ENCODE peak calls at places on chromosomes 6 and 20, in six cellular contexts. P is occipital lobe, C is type B pancreatic cell, E is GM12865, F is NCI-H460, R is progenitor cell of endocrine pancreas. V is an unnamed sample.

GRCh38 chr6:118611334-118611733 is 40.1 kb downstream of the CEP85L start:
- DNase-seq in P (no peak), C (no peak), E (no peak), F (no peak), R (no peak), V (no peak)

GRCh38 chr20:2751868-2752630 is 48.4 kb downstream of the CPXM1 start:
- DNase-seq in P (no peak), C (no peak), E (no peak), F (peak), R (no peak), V (no peak)

GRCh38 chr6:107493158-107494057 is 3.5 kb downstream of the SOBP start:
- DNase-seq in P (no peak), C (no peak), E (no peak), F (no peak), R (peak), V (no peak)

GRCh38 chr6:125357515-125358256 is 55.9 kb upstream of the HDDC2 start:
- DNase-seq in P (peak), C (no peak), E (peak), F (no peak), R (no peak), V (no peak)

GRCh38 chr20:4560667-4561066 is 161.0 kb upstream of the PRND start:
- DNase-seq in P (no peak), C (no peak), E (no peak), F (no peak), R (no peak), V (no peak)

GRCh38 chr20:707711-708110 is 32.1 kb upstream of the SCRT2 start:
- DNase-seq in P (no peak), C (no peak), E (no peak), F (no peak), R (no peak), V (no peak)

GRCh38 chr20:63833776-63834544 is 2.9 kb upstream of the ZBTB46 start:
- DNase-seq in P (no peak), C (no peak), E (no peak), F (no peak), R (no peak), V (no peak)

GRCh38 chr6:25418463-25419052 is 139.4 kb downstream of the CARMIL1 start:
- DNase-seq in P (no peak), C (no peak), E (no peak), F (no peak), R (no peak), V (no peak)

GRCh38 chr6:137610702-137611101 is 116.5 kb upstream of the OLIG3 start:
- DNase-seq in P (no peak), C (no peak), E (no peak), F (no peak), R (no peak), V (no peak)

GRCh38 chr6:167140589-167141474 is 16.9 kb downstream of the GPR31 start:
- DNase-seq in P (no peak), C (no peak), E (no peak), F (no peak), R (no peak), V (no peak)

GRCh38 chr20:12594410-12595130 is 414.2 kb upstream of the SPTLC3 start:
- DNase-seq in P (no peak), C (no peak), E (no peak), F (peak), R (no peak), V (peak)

GRCh38 chr6:32666420-32667300 is at the start of gene HLA-DQB1:
- DNase-seq in P (no peak), C (no peak), E (peak), F (peak), R (peak), V (peak)

GRCh38 chr20:11232249-11232648 is 558.5 kb upstream of the JAG1 start:
- DNase-seq in P (no peak), C (no peak), E (no peak), F (no peak), R (no peak), V (no peak)

GRCh38 chr6:148395583-148396101 is 53.0 kb downstream of the SASH1 start:
- DNase-seq in P (no peak), C (no peak), E (no peak), F (no peak), R (no peak), V (no peak)

GRCh38 chr20:13231031-13231752 is 10.1 kb downstream of the ISM1 start:
- DNase-seq in P (no peak), C (no peak), E (no peak), F (no peak), R (no peak), V (peak)

GRCh38 chr6:15961630-15962448 is 167.0 kb upstream of the MYLIP start:
- DNase-seq in P (no peak), C (no peak), E (peak), F (no peak), R (no peak), V (no peak)

GRCh38 chr20:41733151-41733550 is 115.0 kb upstream of the CHD6 start:
- DNase-seq in P (no peak), C (no peak), E (no peak), F (no peak), R (no peak), V (no peak)

GRCh38 chr6:98787401-98787800 is 47.0 kb upstream of the POU3F2 start:
- DNase-seq in P (no peak), C (no peak), E (no peak), F (no peak), R (no peak), V (no peak)

GRCh38 chr20:63178445-63178818 is 37.5 kb downstream of the YTHDF1 start:
- DNase-seq in P (no peak), C (no peak), E (no peak), F (no peak), R (no peak), V (no peak)

GRCh38 chr6:24469829-24470228 is 19.5 kb downstream of the GPLD1 start:
- DNase-seq in P (no peak), C (no peak), E (no peak), F (no peak), R (no peak), V (no peak)

GRCh38 chr20:1830240-1830639 is 65.0 kb upstream of the SIRPA start:
- DNase-seq in P (peak), C (no peak), E (no peak), F (peak), R (no peak), V (peak)

GRCh38 chr20:32560989-32561830 is 23.9 kb downstream of the NOL4L start:
- DNase-seq in P (no peak), C (no peak), E (no peak), F (no peak), R (no peak), V (no peak)

GRCh38 chr6:116218172-116218633 is 35.7 kb downstream of the TSPYL4 start:
- DNase-seq in P (no peak), C (no peak), E (no peak), F (no peak), R (no peak), V (no peak)

GRCh38 chr6:36714511-36714910 is 16.9 kb downstream of the RAB44 start:
- DNase-seq in P (no peak), C (no peak), E (no peak), F (no peak), R (no peak), V (no peak)

GRCh38 chr20:59985864-59986263 is 27.6 kb downstream of the CDH26 start:
- DNase-seq in P (no peak), C (no peak), E (no peak), F (no peak), R (no peak), V (no peak)

GRCh38 chr20:53827996-53828672 is 234.5 kb upstream of the ZNF217 start:
- DNase-seq in P (no peak), C (no peak), E (no peak), F (peak), R (no peak), V (no peak)